ENCODE peak calls at places on chromosomes 12 and 14, in ten cellular contexts. J, B, W, V, M, S, A, Z, X and I are unnamed samples.

GRCh38 chr12:116135209-116135930 is 142.1 kb downstream of the MED13L start:
- DNase-seq in W (no peak), B (no peak), S (no peak), J (no peak), V (no peak), Z (no peak), X (no peak), M (no peak), A (peak; percentile 84), I (no peak)

GRCh38 chr14:74515891-74516412 is 22.4 kb downstream of the ISCA2 start:
- DNase-seq in X (peak; percentile 16), V (no peak), J (no peak), A (no peak), W (no peak), Z (no peak), B (no peak), S (no peak), M (no peak), I (no peak)

GRCh38 chr12:6829532-6830220 is 1.5 kb downstream of the P3H3 start:
- DNase-seq in V (no peak), Z (no peak), J (no peak), A (peak; percentile 30), B (no peak), M (no peak), X (peak; percentile 23), S (no peak), W (peak; percentile 47), I (no peak)

GRCh38 chr12:11171953-11172675 is 1.1 kb downstream of the SMIM10L1 start:
- DNase-seq in X (no peak), V (no peak), Z (no peak), B (no peak), W (no peak), J (no peak), S (no peak), A (peak; percentile 45), M (no peak), I (no peak)

GRCh38 chr14:22819191-22819988 is 4.2 kb upstream of the SLC7A7 start:
- DNase-seq in W (peak; percentile 65), S (no peak), A (no peak), V (no peak), M (no peak), Z (peak; percentile 71), J (no peak), B (no peak), X (peak; percentile 55), I (no peak)

GRCh38 chr12:82663893-82664292 is 22.8 kb upstream of the TMTC2 start:
- DNase-seq in W (no peak), Z (no peak), S (no peak), A (no peak), X (no peak), B (no peak), M (no peak), V (no peak), J (no peak), I (no peak)

GRCh38 chr14:51534623-51535022 is 117.1 kb upstream of the FRMD6 start:
- DNase-seq in X (no peak), M (no peak), A (peak; percentile 68), Z (no peak), S (no peak), B (no peak), V (no peak), W (no peak), J (no peak), I (no peak)

GRCh38 chr12:32261638-32262037 is 137.7 kb upstream of the FGD4 start:
- DNase-seq in X (no peak), W (peak; percentile 48), S (no peak), Z (no peak), B (no peak), M (no peak), V (no peak), A (no peak), J (no peak), I (no peak)

GRCh38 chr12:30792648-30793499 is 38.1 kb upstream of the CAPRIN2 start:
- DNase-seq in M (no peak), Z (no peak), S (no peak), V (no peak), X (no peak), J (no peak), A (peak; percentile 92), B (no peak), W (no peak), I (no peak)

GRCh38 chr14:26596722-26597030 is 1.2 kb downstream of the NOVA1 start:
- DNase-seq in Z (no peak), W (peak; percentile 12), A (no peak), B (no peak), J (no peak), M (no peak), V (no peak), X (no peak), S (no peak), I (no peak)

GRCh38 chr12:67853204-67853603 is 136.0 kb upstream of the IFNG-AS1 start:
- DNase-seq in A (no peak), M (peak; percentile 66), Z (peak; percentile 4), V (no peak), W (no peak), J (no peak), X (no peak), S (no peak), B (no peak), I (no peak)

GRCh38 chr14:104150201-104151027 is 12.0 kb downstream of the KIF26A start:
- DNase-seq in M (no peak), A (no peak), S (no peak), B (no peak), X (no peak), Z (peak; percentile 23), W (peak; percentile 71), V (peak; percentile 88), J (no peak), I (no peak)

GRCh38 chr14:51104467-51104866 is 9.6 kb upstream of the TRIM9 start:
- DNase-seq in W (no peak), J (no peak), Z (no peak), A (no peak), M (no peak), V (no peak), S (no peak), X (no peak), B (no peak), I (no peak)

GRCh38 chr12:53063708-53064612 is 14.1 kb downstream of the TNS2 start:
- DNase-seq in X (peak; percentile 29), Z (no peak), M (peak; percentile 67), V (no peak), W (peak; percentile 9), A (no peak), S (no peak), J (peak; percentile 86), B (no peak), I (no peak)

DNA sequence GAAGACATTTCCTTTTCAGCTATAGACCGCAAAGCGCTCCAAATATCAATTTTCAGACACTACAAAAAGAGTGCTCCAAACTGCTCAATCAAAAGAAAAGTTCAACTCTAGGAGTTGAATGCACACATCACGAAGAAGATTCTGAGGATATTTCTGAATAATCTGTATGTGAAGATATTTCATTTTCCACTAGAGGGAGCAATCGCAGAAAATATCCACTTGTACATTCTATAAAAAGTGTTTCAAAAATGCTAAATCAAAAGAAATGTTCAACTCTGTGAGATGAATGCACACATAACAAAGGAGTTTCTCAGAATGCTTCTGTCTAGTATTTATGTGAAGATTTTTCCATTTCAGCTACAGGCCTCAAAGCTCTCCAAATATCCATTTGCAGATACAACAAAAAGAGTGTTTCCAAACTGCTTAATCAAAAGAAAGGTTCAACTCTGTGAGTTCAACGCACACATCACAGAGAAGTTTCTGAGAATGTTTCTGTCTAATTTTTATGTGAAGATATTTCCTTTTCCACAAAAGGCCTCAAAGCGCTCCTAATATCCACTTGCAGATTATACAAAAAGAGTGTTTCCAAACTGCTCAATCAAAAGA is 643.8 kb upstream of the ALG10B start:
- DNase-seq in S (no peak), M (no peak), B (no peak), V (no peak), W (no peak), X (no peak), A (peak; percentile 10), Z (no peak), J (no peak), I (no peak)
- TF ChIP-seq CTCF in S (no peak), M (peak; percentile 17), B (peak; percentile 35), V (no peak), W (no peak), X (no peak), A (peak; percentile 10), Z (no peak), J (no peak), I (no peak)

GRCh38 chr12:131458048-131458374 is 252.9 kb upstream of the SFSWAP start:
- DNase-seq in X (no peak), A (no peak), W (no peak), J (no peak), S (no peak), V (no peak), B (no peak), Z (no peak), M (no peak), I (no peak)
- TF ChIP-seq CTCF in X (no peak), A (no peak), W (no peak), J (no peak), S (no peak), V (no peak), B (no peak), Z (no peak), M (no peak), I (no peak)

DNA sequence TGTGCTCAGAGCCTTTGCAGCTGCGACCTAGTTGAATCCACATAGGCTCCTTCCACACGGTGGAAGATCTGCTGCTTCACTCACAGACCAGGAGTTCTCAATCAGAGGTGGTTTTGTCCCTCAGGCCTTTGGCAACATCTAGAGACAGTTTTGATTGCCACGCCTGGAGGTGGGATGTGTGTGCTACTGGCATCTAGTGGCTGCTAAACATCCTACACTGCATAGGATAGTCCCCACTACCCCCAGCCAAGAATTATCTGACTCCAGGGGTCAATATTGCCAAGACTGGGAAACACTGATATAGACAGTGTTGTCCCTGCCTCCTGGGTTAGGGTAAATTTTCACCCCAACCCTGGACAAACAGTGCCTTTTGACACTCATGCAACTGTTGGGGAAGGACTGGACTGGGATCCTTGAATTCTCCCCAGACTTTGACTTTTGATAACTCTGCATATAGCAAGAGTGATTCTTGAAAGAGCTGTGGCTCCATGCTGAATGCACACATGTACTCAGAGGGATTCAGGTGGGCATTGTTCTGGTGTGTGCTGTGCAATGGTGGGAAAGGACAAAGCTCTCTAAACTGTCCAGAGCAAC is 39.8 kb downstream of the BAZ2A start:
- DNase-seq in S (no peak), V (no peak), J (no peak), B (no peak), X (no peak), M (no peak), Z (no peak), W (peak; percentile 35), A (no peak), I (no peak)
- TF ChIP-seq CTCF in S (no peak), V (peak; percentile 49), J (no peak), B (no peak), X (no peak), M (peak; percentile 48), Z (peak; percentile 28), W (peak; percentile 17), A (peak; percentile 58), I (peak; percentile 24)

DNA sequence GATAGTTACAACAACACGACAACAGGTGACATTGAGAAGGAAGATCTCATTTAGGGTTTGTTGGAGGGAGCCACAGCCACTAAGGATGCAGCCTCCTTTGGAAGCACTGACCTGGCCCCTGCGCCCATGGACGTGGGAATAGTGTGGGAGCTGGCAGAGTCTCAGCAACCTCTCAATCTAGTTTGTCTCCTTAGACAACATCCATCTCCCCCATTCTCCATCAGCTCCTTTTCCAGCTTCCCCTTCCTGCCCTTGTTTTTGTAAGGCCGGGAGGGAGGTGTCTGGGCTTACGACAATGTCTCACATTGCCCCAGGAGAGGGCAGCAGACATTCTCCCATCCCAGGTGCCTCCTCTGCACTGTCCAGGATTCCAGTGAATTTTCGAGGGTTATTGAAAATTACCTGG is 170.2 kb upstream of the PZP start:
- DNase-seq in X (no peak), W (peak; percentile 41), B (no peak), A (peak; percentile 44), V (no peak), M (no peak), J (no peak), Z (no peak), S (no peak), I (no peak)
- TF ChIP-seq CTCF in X (no peak), W (no peak), B (no peak), A (peak; percentile 65), V (peak; percentile 30), M (peak; percentile 46), J (no peak), Z (no peak), S (no peak), I (no peak)